ENCODE peak calls at places on chromosomes 13 and 19, in six cellular contexts. R, Z, A, T, U and W are unnamed samples.

GRCh38 chr19:35757231-35757748 is 461 bp upstream of the HSPB6 start:
- DNase-seq in R (no peak), Z (peak), A (peak), T (no peak), U (peak), W (no peak)

GRCh38 chr19:33375760-33376159 is 2.3 kb downstream of the CEBPG start:
- DNase-seq in R (no peak), Z (peak), A (peak), T (no peak), U (no peak), W (no peak)

GRCh38 chr19:56660381-56661105 is 11.0 kb downstream of the ZNF835 start:
- DNase-seq in R (no peak), Z (no peak), A (no peak), T (no peak), U (peak), W (no peak)

GRCh38 chr19:14094854-14095253 is 4.3 kb upstream of the SAMD1 start:
- DNase-seq in R (no peak), Z (no peak), A (no peak), T (no peak), U (no peak), W (no peak)

GRCh38 chr19:30445385-30445784 is 73.2 kb downstream of the ZNF536 start:
- DNase-seq in R (no peak), Z (no peak), A (no peak), T (no peak), U (no peak), W (no peak)

GRCh38 chr13:22235285-22235949 is 564.5 kb downstream of the FGF9 start:
- DNase-seq in R (peak), Z (peak), A (no peak), T (no peak), U (no peak), W (no peak)

GRCh38 chr19:10565028-10565566 is 713 bp downstream of the KRI1 start:
- DNase-seq in R (peak), Z (peak), A (peak), T (no peak), U (peak), W (peak)

GRCh38 chr13:39603424-39603947 is 493 bp upstream of the LHFPL6 start:
- DNase-seq in R (peak), Z (peak), A (peak), T (no peak), U (peak), W (no peak)

GRCh38 chr13:23159205-23159586 is 21.6 kb upstream of the SGCG start:
- DNase-seq in R (peak), Z (peak), A (no peak), T (no peak), U (peak), W (peak)

GRCh38 chr13:65414187-65414586 is 1815.9 kb downstream of the PCDH9 start:
- DNase-seq in R (no peak), Z (no peak), A (no peak), T (no peak), U (no peak), W (no peak)

GRCh38 chr19:8423821-8424223 is 10.7 kb downstream of the MARCHF2 start:
- DNase-seq in R (peak), Z (peak), A (peak), T (no peak), U (peak), W (peak)

GRCh38 chr19:53511933-53512374 is 26.0 kb upstream of the ZNF331 start:
- DNase-seq in R (peak), Z (peak), A (peak), T (peak), U (peak), W (peak)

GRCh38 chr13:112752711-112753541 is 63.1 kb downstream of the ATP11A start:
- DNase-seq in R (no peak), Z (no peak), A (no peak), T (no peak), U (peak), W (no peak)

GRCh38 chr19:54029930-54030490 is 33.7 kb downstream of the VSTM1 start:
- DNase-seq in R (peak), Z (peak), A (peak), T (peak), U (peak), W (peak)

GRCh38 chr19:34082289-34083077 is 89.8 kb upstream of the LSM14A start:
- DNase-seq in R (peak), Z (no peak), A (no peak), T (peak), U (peak), W (peak)

GRCh38 chr13:112726018-112726767 is 36.4 kb downstream of the ATP11A start:
- DNase-seq in R (peak), Z (no peak), A (no peak), T (no peak), U (no peak), W (no peak)

GRCh38 chr13:94327318-94327717 is 152.2 kb downstream of the DCT start:
- DNase-seq in R (no peak), Z (no peak), A (peak), T (no peak), U (peak), W (no peak)

GRCh38 chr13:50053844-50054243 is 38.6 kb downstream of the KCNRG start:
- DNase-seq in R (no peak), Z (no peak), A (no peak), T (no peak), U (no peak), W (no peak)
- H3K14ac ChIP-seq in R (no peak), Z (no peak), A (no peak), T (no peak), U (no peak), W (no peak)

GRCh38 chr19:45653634-45654033 is 14.4 kb upstream of the GIPR start:
- DNase-seq in R (no peak), Z (no peak), A (no peak), T (no peak), U (no peak), W (no peak)
- H2AK5ac ChIP-seq in R (no peak), Z (no peak), A (no peak), T (no peak), U (no peak), W (peak)

GRCh38 chr13:43469791-43470190 is 317.0 kb downstream of the ENOX1 start:
- DNase-seq in R (no peak), Z (peak), A (no peak), T (no peak), U (no peak), W (no peak)
- H3K14ac ChIP-seq in R (no peak), Z (no peak), A (no peak), T (no peak), U (no peak), W (no peak)

DNA sequence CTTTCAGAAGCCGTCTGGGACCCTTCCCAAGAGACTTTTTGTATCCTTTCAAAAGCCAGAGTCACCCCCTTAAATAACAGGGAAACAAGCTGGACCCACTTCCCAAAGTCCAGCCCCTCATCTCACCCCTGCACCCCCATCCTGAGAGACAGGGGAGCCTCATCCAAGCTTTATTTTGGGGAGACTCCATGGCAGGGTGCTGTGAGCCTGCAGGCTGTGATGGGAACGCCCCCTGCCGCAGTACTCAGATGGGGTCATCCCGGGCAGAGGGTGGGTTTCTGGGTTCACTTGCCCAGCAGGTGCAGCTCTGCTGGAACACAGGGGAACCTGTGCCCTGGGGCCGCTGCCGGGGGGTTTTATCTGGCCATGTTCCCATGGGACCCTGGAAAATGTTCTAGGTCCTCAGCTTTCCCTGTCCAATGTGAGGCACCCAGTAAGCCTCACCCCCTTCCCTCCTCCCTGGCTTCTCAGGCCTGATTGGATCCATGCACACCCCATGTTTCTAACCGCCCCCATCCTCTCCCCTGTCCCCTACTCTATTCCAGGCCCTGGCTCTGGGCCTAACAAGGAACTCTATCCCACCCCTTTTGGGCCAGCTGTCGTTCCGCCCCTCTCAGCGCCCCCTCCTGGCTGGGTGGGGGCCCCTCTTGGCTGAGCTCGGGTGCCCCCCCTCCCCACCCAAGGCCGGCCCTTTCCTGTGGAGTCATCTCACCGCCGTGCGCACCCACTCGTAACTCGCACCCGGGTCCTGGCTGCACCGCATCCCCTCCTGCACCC is 1.0 kb downstream of the HIF3A start:
- DNase-seq in R (no peak), Z (no peak), A (peak), T (no peak), U (no peak), W (no peak)
- H2AK5ac ChIP-seq in R (no peak), Z (no peak), A (peak), T (peak), U (no peak), W (peak)

DNA sequence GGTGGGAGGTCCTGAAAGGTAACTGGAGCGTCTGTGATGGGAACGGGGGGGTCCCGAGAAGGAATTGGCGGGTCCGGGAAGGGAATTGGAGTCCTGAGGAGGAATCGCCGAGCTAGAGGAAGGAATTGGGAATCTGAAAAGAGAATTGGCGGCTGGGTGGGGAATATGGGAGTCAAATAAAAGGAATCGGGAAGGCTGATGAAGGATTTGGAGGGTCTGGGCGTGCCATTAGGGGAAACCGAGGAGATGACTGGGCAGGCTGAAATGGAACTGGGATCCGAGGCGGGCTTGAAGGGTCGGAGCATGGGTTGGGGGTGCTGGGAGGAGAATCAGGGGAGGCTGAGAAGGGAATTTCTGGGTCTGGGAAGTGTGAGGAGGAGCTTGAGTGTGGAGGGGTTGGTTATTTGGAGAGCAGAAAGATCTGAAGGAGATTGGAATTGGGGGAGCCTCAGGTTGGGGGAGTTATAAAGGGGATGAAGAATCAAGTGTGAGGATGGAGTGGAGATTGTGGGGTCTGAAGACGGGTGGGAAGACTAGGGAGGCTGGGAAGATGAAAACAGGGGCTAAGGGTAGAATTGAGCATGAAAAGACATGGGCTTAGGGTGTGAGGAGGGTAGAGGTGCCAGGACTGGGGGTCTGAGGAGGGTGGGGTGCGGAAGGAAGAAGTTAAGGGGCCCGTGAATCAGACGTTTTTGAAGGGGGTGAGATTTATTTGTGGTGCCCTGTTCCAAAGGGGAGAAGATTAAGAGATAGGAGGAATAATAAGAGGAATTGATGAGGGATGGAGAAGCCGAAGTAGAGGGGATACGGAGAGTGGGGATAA is 728 bp downstream of the ACTN4 start:
- DNase-seq in R (no peak), Z (no peak), A (peak), T (no peak), U (no peak), W (no peak)
- H3K14ac ChIP-seq in R (peak), Z (peak), A (peak), T (peak), U (peak), W (no peak)